ENCODE peak calls at places on chromosomes 1 and 21, in four cellular contexts. Y is amniotic epithelial cell, V is epithelial cell of esophagus, W is NCI-H1105 treated with DMSO at 0.1 percent for 48 hours. M is an unnamed sample.

GRCh38 chr1:14443164-14443787 is 155.2 kb upstream of the KAZN start:
- DNase-seq in Y (no peak), V (no peak), W (no peak), M (no peak)

GRCh38 chr21:43921602-43921978 is 56.6 kb downstream of the AGPAT3 start:
- DNase-seq in W (no peak), V (no peak), Y (no peak), M (no peak)

GRCh38 chr1:13708380-13709010 is 8.5 kb downstream of the PRDM2 start:
- DNase-seq in V (no peak), Y (no peak), W (no peak), M (no peak)

GRCh38 chr1:102531031-102531430 is 534.3 kb upstream of the OLFM3 start:
- DNase-seq in W (no peak), Y (no peak), V (no peak), M (no peak)

GRCh38 chr1:204688776-204689175 is 3.2 kb upstream of the LRRN2 start:
- DNase-seq in Y (no peak), V (no peak), W (no peak), M (no peak)

GRCh38 chr1:108590947-108591346 is 31.0 kb downstream of the EEIG2 start:
- DNase-seq in Y (peak; percentile 96), V (peak; percentile 31), W (peak; percentile 10), M (peak; percentile 44)

GRCh38 chr1:29230204-29230552 is 556 bp downstream of the MECR start:
- DNase-seq in Y (no peak), V (no peak), W (no peak), M (no peak)

GRCh38 chr1:178262101-178262500 is 168.2 kb downstream of the RASAL2 start:
- DNase-seq in W (no peak), Y (peak; percentile 66), V (no peak), M (peak; percentile 28)

GRCh38 chr1:113881661-113882060 is 5.7 kb downstream of the BCL2L15 start:
- DNase-seq in Y (no peak), W (no peak), V (no peak), M (no peak)

GRCh38 chr1:115874929-115875328 is 34.0 kb upstream of the NHLH2 start:
- DNase-seq in V (peak; percentile 77), Y (peak; percentile 59), W (no peak), M (no peak)

GRCh38 chr1:97545446-97545845 is 375.4 kb downstream of the DPYD start:
- DNase-seq in Y (no peak), V (no peak), W (no peak), M (no peak)